ENCODE peak calls at places on chromosome 7, in six cellular contexts. J is cardiac fibroblast, K is HuH-7.5, C is lung microvascular endothelial cell, N is T-helper 1 cell, E is upper lobe of right lung. Z is an unnamed sample.

GRCh38 chr7:19772858-19773337 is 519 bp downstream of the TMEM196 start:
- DNase-seq in C (no peak), E (no peak), J (peak), N (no peak), K (no peak), Z (no peak)

GRCh38 chr7:101108330-101108857 is 18.5 kb upstream of the SERPINE1 start:
- DNase-seq in J (peak), N (no peak), K (no peak), E (no peak), C (peak), Z (no peak)

GRCh38 chr7:87596696-87597095 is 4.0 kb downstream of the ABCB1 start:
- DNase-seq in J (no peak), C (no peak), N (no peak), K (no peak), E (no peak), Z (no peak)

GRCh38 chr7:23334482-23335056 is 35.4 kb downstream of the MALSU1 start:
- DNase-seq in E (no peak), J (peak), C (peak), K (peak), N (no peak), Z (peak)

GRCh38 chr7:47337531-47337930 is 244.4 kb downstream of the TNS3 start:
- DNase-seq in J (no peak), K (no peak), C (no peak), N (no peak), E (no peak), Z (no peak)

GRCh38 chr7:130996841-130997231 is 262.8 kb upstream of the KLF14 start:
- DNase-seq in E (no peak), N (peak), K (no peak), C (no peak), J (no peak), Z (no peak)

GRCh38 chr7:96329189-96329588 is 7.3 kb upstream of the SLC25A13 start:
- DNase-seq in J (no peak), C (no peak), E (no peak), K (no peak), N (no peak), Z (no peak)

GRCh38 chr7:32479574-32480200 is 10.5 kb downstream of the LSM5 start:
- DNase-seq in C (peak), E (no peak), N (no peak), J (peak), K (peak), Z (no peak)

GRCh38 chr7:131722371-131722770 is 165.9 kb upstream of the PODXL start:
- DNase-seq in J (no peak), C (peak), K (no peak), E (no peak), N (no peak), Z (no peak)

GRCh38 chr7:51229106-51229537 is 87.5 kb downstream of the COBL start:
- DNase-seq in C (no peak), J (no peak), E (no peak), N (no peak), K (no peak), Z (no peak)

GRCh38 chr7:158388928-158389327 is 198.7 kb downstream of the PTPRN2 start:
- DNase-seq in J (no peak), E (peak), N (no peak), C (no peak), K (no peak), Z (no peak)

GRCh38 chr7:132226626-132227290 is 349.5 kb downstream of the PLXNA4 start:
- DNase-seq in E (no peak), K (no peak), J (no peak), N (no peak), C (no peak), Z (no peak)

GRCh38 chr7:25669954-25670841 is 441.9 kb upstream of the NPVF start:
- DNase-seq in K (no peak), E (no peak), J (peak), C (no peak), N (no peak), Z (no peak)

GRCh38 chr7:39904077-39904486 is 46.0 kb upstream of the CDK13 start:
- DNase-seq in K (no peak), J (no peak), N (no peak), E (no peak), C (no peak), Z (no peak)

GRCh38 chr7:1874522-1875389 is 204.7 kb downstream of the ELFN1 start:
- DNase-seq in K (no peak), C (no peak), E (no peak), N (no peak), J (no peak), Z (no peak)

GRCh38 chr7:44110724-44111635 is 6.8 kb downstream of the AEBP1 start:
- DNase-seq in J (no peak), C (no peak), K (no peak), E (no peak), N (no peak), Z (no peak)

GRCh38 chr7:55192718-55193117 is 172.4 kb upstream of the LANCL2 start:
- DNase-seq in K (no peak), E (no peak), N (no peak), J (peak), C (peak), Z (no peak)

GRCh38 chr7:57165285-57165899 is 33.2 kb upstream of the ZNF479 start:
- DNase-seq in N (no peak), E (no peak), K (no peak), C (no peak), J (no peak), Z (no peak)

GRCh38 chr7:2894118-2894940 is 50.2 kb upstream of the GNA12 start:
- DNase-seq in C (no peak), J (no peak), N (peak), E (no peak), K (no peak), Z (no peak)